ENCODE peak calls at places on chromosomes 1 and 21, in seven cellular contexts. Z, C, U, N, V, D and K are unnamed samples.

GRCh38 chr1:103497404-103497803 is 28.1 kb upstream of the RNPC3 start:
- DNase-seq in Z (no peak), V (no peak), C (no peak), U (no peak), D (no peak), N (no peak), K (no peak)

GRCh38 chr1:112105557-112105956 is 116.1 kb upstream of the KCND3 start:
- DNase-seq in N (no peak), Z (no peak), V (no peak), D (no peak), U (no peak), C (no peak), K (no peak)

GRCh38 chr1:199856381-199856780 is 171.1 kb upstream of the NR5A2 start:
- DNase-seq in D (no peak), V (no peak), Z (no peak), C (no peak), N (no peak), U (no peak), K (no peak)

GRCh38 chr1:78650114-78650513 is 483 bp downstream of the IFI44 start:
- DNase-seq in C (no peak), N (peak), Z (no peak), D (no peak), U (peak), V (no peak), K (no peak)

GRCh38 chr1:156412653-156413309 is 43.8 kb downstream of the RHBG start:
- DNase-seq in V (no peak), C (no peak), U (no peak), N (no peak), D (no peak), Z (no peak), K (no peak)

GRCh38 chr1:1173061-1173792 is 453 bp upstream of the TTLL10 start:
- DNase-seq in N (no peak), Z (no peak), D (no peak), V (no peak), C (no peak), U (no peak), K (no peak)

GRCh38 chr1:192735298-192735697 is 73.5 kb upstream of the RGS2 start:
- DNase-seq in D (no peak), N (no peak), C (no peak), U (no peak), V (no peak), Z (no peak), K (no peak)

GRCh38 chr1:243286409-243287127 is 30.7 kb downstream of the SDCCAG8 start:
- DNase-seq in V (no peak), D (no peak), U (no peak), C (no peak), N (peak), Z (no peak), K (no peak)

GRCh38 chr21:45042664-45043161 is 31.7 kb upstream of the ADARB1 start:
- DNase-seq in Z (no peak), N (no peak), C (no peak), D (no peak), V (no peak), U (no peak), K (no peak)

GRCh38 chr1:93669369-93669768 is 12.3 kb downstream of the BCAR3 start:
- DNase-seq in C (no peak), D (no peak), V (peak), N (no peak), U (no peak), Z (no peak), K (no peak)

GRCh38 chr1:150810958-150811676 is 3.1 kb upstream of the CTSK start:
- DNase-seq in V (no peak), D (no peak), C (no peak), U (no peak), N (no peak), Z (no peak), K (no peak)

GRCh38 chr1:241235236-241235897 is 121.6 kb downstream of the RGS7 start:
- DNase-seq in V (no peak), U (no peak), N (peak), C (no peak), D (no peak), Z (no peak), K (no peak)

GRCh38 chr21:15362458-15362857 is 297.7 kb upstream of the NRIP1 start:
- DNase-seq in C (no peak), D (no peak), Z (no peak), N (no peak), U (no peak), V (no peak), K (no peak)

GRCh38 chr21:43829161-43829560 is 35.9 kb upstream of the AGPAT3 start:
- DNase-seq in Z (no peak), N (no peak), V (no peak), C (no peak), D (no peak), U (no peak), K (no peak)

GRCh38 chr1:93350875-93351274 is 5.2 kb downstream of the DR1 start:
- DNase-seq in V (no peak), D (no peak), C (no peak), Z (no peak), N (no peak), U (no peak), K (no peak)

GRCh38 chr1:231176421-231176820 is 14.6 kb downstream of the TRIM67 start:
- DNase-seq in C (no peak), U (no peak), Z (no peak), V (no peak), D (no peak), N (no peak), K (no peak)

GRCh38 chr1:31444725-31445448 is 31.9 kb downstream of the SERINC2 start:
- DNase-seq in D (peak), C (no peak), N (no peak), V (no peak), Z (no peak), U (no peak), K (no peak)

GRCh38 chr1:9714257-9714718 is 62.8 kb downstream of the PIK3CD start:
- DNase-seq in C (no peak), D (no peak), V (no peak), Z (no peak), N (no peak), U (no peak), K (no peak)

GRCh38 chr1:207885129-207886032 is 25.5 kb downstream of the CD34 start:
- DNase-seq in N (peak), V (peak), D (peak), C (peak), U (peak), Z (peak), K (peak)

GRCh38 chr1:20395255-20395654 is 90.8 kb downstream of the CAMK2N1 start:
- DNase-seq in N (no peak), Z (no peak), D (no peak), U (no peak), C (no peak), V (no peak), K (no peak)

GRCh38 chr1:147185442-147185841 is 13.2 kb upstream of the PRKAB2 start:
- DNase-seq in D (no peak), V (no peak), Z (no peak), N (no peak), U (no peak), C (no peak), K (no peak)

GRCh38 chr1:84834419-84835064 is 58.5 kb downstream of the LPAR3 start:
- DNase-seq in U (no peak), Z (no peak), C (no peak), N (peak), D (no peak), V (no peak), K (no peak)

GRCh38 chr1:19484338-19484792 is 974 bp downstream of the CAPZB start:
- DNase-seq in N (no peak), C (peak), U (no peak), Z (peak), D (no peak), V (no peak), K (no peak)

GRCh38 chr1:44421374-44422028 is 16.4 kb downstream of the RNF220 start:
- DNase-seq in V (no peak), N (no peak), D (no peak), U (no peak), Z (no peak), C (no peak), K (no peak)

DNA sequence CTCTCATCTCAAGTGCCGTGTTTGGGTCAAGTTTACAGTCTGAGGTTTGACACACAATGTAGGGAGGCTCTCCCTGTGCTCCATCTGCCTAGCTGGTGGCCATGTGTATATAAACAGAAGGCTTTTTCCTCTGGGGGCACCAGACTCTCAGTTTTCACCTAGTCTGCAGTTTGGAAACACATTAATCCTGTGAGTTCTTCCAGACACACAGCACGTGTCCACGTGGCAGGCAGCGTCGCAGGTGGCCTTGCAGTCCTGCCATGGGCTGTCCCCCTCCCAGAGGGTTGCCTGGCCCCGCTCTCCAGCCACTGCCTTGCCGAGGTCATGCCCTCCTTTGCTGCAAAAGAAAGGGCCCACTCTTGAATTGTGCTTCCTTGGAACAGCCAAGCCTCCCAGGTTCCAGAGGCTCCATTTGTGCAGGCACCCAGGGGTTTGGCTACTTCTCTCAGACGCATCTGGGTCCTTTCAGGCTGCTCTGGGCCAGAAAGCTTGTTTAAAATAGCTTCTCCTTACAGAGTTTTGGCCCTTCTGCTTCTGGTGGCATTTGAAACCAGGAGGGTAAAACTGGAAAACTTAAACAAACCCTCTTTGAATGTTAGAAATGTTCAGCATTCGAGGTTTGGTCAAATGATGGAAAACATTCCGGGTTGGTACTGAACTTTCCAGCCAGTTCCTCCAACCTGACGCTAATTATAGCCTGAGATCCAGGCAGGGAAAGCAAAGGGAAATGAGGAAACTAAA is 4.4 kb upstream of the RUNX1 start:
- DNase-seq in D (no peak), V (no peak), N (no peak), U (no peak), C (no peak), Z (no peak), K (no peak)
- TF ChIP-seq CTCF in D (no peak), V (no peak), N (no peak), U (no peak), C (no peak), Z (no peak), K (no peak)

GRCh38 chr1:5643360-5644090 is 348.7 kb downstream of the NPHP4 start:
- DNase-seq in U (no peak), D (no peak), V (no peak), C (no peak), Z (no peak), N (no peak), K (no peak)

GRCh38 chr1:5638582-5638981 is 353.6 kb downstream of the NPHP4 start:
- DNase-seq in Z (no peak), C (no peak), D (no peak), V (no peak), N (no peak), U (no peak), K (no peak)

GRCh38 chr1:5639323-5639722 is 352.9 kb downstream of the NPHP4 start:
- DNase-seq in U (no peak), N (no peak), C (no peak), D (no peak), Z (no peak), V (no peak), K (no peak)

GRCh38 chr1:5644281-5645134 is 347.7 kb downstream of the NPHP4 start:
- DNase-seq in N (no peak), D (no peak), U (no peak), V (no peak), C (no peak), Z (no peak), K (no peak)

DNA sequence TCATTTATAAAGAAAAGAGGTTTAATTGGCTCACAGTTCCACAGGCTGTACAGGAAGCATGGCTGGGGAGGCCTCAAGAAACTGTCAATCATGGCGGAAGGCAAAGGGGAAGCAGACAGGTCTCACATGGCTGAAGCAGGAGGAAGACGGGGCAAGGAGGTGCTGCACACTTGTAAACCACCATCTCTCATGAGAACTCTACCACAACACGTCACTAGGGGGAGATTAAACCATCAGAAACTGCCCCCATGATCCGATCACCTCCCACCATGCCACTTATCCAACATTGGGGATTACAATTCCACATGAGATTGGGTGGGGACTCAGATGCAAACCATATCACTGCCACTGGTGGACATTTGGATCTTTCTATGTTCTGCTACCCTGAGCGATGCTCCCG is 351.4 kb downstream of the NPHP4 start:
- DNase-seq in V (no peak), N (no peak), C (no peak), U (peak), D (no peak), Z (no peak), K (no peak)
- TF ChIP-seq CTCF in V (no peak), N (no peak), C (peak), U (no peak), D (no peak), Z (no peak), K (no peak)

DNA sequence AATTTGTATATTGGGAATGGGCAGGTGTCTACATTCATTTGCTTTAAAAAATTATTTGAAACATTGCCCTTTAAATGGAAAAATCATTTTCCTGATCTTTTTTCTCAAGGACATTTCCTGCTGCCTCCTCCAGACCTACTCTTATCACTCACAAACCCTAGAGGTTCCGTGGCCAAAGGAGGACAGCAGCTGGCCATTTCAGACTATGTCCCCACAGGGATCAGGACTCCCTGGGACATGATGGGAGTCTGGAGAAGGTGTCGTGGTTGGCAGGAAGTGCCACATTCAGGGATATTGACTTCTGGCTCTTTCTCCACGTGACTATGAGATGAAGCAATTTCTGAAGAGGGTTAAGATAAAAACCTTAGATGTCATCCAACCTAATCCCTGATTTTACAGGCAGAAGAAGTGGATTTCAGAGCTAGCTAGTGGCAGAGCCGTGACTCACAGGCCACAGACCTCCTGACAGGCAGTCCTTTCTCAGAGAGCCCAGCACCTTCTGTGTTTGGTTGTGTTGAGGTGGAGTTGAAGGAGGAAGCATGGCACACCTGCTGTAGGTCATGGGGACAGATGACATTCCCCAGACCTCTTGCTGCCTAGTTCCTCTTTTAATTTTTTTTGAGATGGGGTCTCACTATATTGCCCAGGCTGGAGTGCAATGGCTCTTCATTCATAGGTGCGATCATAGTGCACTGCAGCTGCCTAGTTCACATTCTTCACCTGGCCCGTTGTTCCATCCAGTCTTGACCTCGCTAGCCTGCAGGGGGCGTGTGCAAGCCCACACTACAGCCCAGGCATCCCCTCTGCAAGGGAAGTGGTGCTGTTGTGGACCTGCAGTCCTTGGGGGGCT is 25.5 kb upstream of the IL10 start:
- DNase-seq in V (peak), D (peak), U (peak), Z (no peak), N (no peak), C (no peak), K (no peak)
- TF ChIP-seq CTCF in V (peak), D (no peak), U (peak), Z (peak), N (peak), C (peak), K (peak)

DNA sequence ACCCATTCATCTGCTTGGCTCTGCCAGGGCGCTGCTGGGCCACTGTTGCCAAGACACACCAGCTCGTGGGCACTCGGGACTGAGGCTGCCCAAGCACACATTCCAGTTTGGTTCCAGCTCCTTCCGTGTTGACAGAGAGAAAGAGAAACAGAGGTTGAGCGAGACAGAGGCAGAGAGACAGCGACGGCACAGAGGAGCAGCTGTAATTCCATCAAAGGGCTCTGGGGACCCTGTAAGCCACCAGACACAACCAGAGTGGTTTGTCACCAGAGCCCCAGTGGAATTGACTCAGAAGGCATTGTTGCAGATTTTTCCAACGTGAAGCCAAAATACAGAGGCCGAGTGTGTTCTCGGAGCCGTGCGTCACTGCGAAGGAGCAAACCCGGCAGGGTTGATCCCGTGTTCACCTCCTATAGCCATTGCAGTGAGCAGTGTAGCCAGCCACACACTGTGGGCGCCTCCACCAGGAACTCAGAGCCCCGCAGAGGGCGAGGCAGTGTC is 33.5 kb downstream of the SYF2 start:
- DNase-seq in D (no peak), U (peak), Z (no peak), V (peak), C (peak), N (no peak), K (no peak)
- TF ChIP-seq CTCF in D (no peak), U (peak), Z (peak), V (peak), C (no peak), N (no peak), K (no peak)